ENCODE peak calls at places on chromosomes 12 and 14, in nine cellular contexts. One of them, this sample, is unnamed.

GRCh38 chr12:24903305-24904088 is 45.4 kb downstream of the BCAT1 start:
- DNase-seq in PC-3: no peak
- DNase-seq in naive B cell: no peak
- DNase-seq in stimulated activated CD8-positive, alpha-beta memory T cell treated with anti-CD3 and anti-CD28 coated beads, Interleukin-7, amount 100 ng/mL, for 1 hour: no peak
- DNase-seq in activated naive CD8-positive, alpha-beta T cell treated with anti-CD3 and anti-CD28 coated beads for 36 hours: peak; percentile 27
- DNase-seq in activated T-helper 1 cell treated with anti-CD3 and anti-CD28 coated beads, Interleukin-12 subunit alpha, Interleukin-12 subunit beta, Interleukin-2, Interleukin-4 antibody, amounts not matched to agents 30 ng/mL and 10 ng/mL and 1 ng/mL, durations not matched to agents 14 hours and 24 hours and 36 hours: no peak
- DNase-seq in cardiac muscle cell: no peak
- DNase-seq in foreskin keratinocyte: no peak
- DNase-seq in A549: no peak
- DNase-seq in this sample: no peak

GRCh38 chr14:50001999-50002925 is 109.4 kb downstream of the ARF6 start:
- DNase-seq in PC-3: no peak
- DNase-seq in naive B cell: peak; percentile 54
- DNase-seq in stimulated activated CD8-positive, alpha-beta memory T cell treated with anti-CD3 and anti-CD28 coated beads, Interleukin-7, amount 100 ng/mL, for 1 hour: peak; percentile 39
- DNase-seq in activated naive CD8-positive, alpha-beta T cell treated with anti-CD3 and anti-CD28 coated beads for 36 hours: peak; percentile 69
- DNase-seq in activated T-helper 1 cell treated with anti-CD3 and anti-CD28 coated beads, Interleukin-12 subunit alpha, Interleukin-12 subunit beta, Interleukin-2, Interleukin-4 antibody, amounts not matched to agents 30 ng/mL and 10 ng/mL and 1 ng/mL, durations not matched to agents 14 hours and 24 hours and 36 hours: peak; percentile 78
- DNase-seq in cardiac muscle cell: no peak
- DNase-seq in foreskin keratinocyte: no peak
- DNase-seq in A549: no peak
- DNase-seq in this sample: no peak

GRCh38 chr12:3129301-3130052 is 52.3 kb downstream of the TSPAN9 start:
- DNase-seq in PC-3: no peak
- DNase-seq in naive B cell: peak; percentile 18
- DNase-seq in stimulated activated CD8-positive, alpha-beta memory T cell treated with anti-CD3 and anti-CD28 coated beads, Interleukin-7, amount 100 ng/mL, for 1 hour: no peak
- DNase-seq in activated naive CD8-positive, alpha-beta T cell treated with anti-CD3 and anti-CD28 coated beads for 36 hours: peak; percentile 37
- DNase-seq in activated T-helper 1 cell treated with anti-CD3 and anti-CD28 coated beads, Interleukin-12 subunit alpha, Interleukin-12 subunit beta, Interleukin-2, Interleukin-4 antibody, amounts not matched to agents 30 ng/mL and 10 ng/mL and 1 ng/mL, durations not matched to agents 14 hours and 24 hours and 36 hours: peak; percentile 12
- DNase-seq in cardiac muscle cell: no peak
- DNase-seq in foreskin keratinocyte: no peak
- DNase-seq in A549: no peak
- DNase-seq in this sample: no peak

GRCh38 chr12:54432815-54433164 is 13.7 kb upstream of the ITGA5 start:
- DNase-seq in PC-3: no peak
- DNase-seq in naive B cell: no peak
- DNase-seq in stimulated activated CD8-positive, alpha-beta memory T cell treated with anti-CD3 and anti-CD28 coated beads, Interleukin-7, amount 100 ng/mL, for 1 hour: no peak
- DNase-seq in activated naive CD8-positive, alpha-beta T cell treated with anti-CD3 and anti-CD28 coated beads for 36 hours: no peak
- DNase-seq in activated T-helper 1 cell treated with anti-CD3 and anti-CD28 coated beads, Interleukin-12 subunit alpha, Interleukin-12 subunit beta, Interleukin-2, Interleukin-4 antibody, amounts not matched to agents 30 ng/mL and 10 ng/mL and 1 ng/mL, durations not matched to agents 14 hours and 24 hours and 36 hours: no peak
- DNase-seq in cardiac muscle cell: no peak
- DNase-seq in foreskin keratinocyte: no peak
- DNase-seq in A549: no peak
- DNase-seq in this sample: no peak

GRCh38 chr14:65210118-65210826 is 108.0 kb upstream of the MAX start:
- DNase-seq in PC-3: peak; percentile 41
- DNase-seq in naive B cell: peak; percentile 68
- DNase-seq in stimulated activated CD8-positive, alpha-beta memory T cell treated with anti-CD3 and anti-CD28 coated beads, Interleukin-7, amount 100 ng/mL, for 1 hour: no peak
- DNase-seq in activated naive CD8-positive, alpha-beta T cell treated with anti-CD3 and anti-CD28 coated beads for 36 hours: peak; percentile 30
- DNase-seq in activated T-helper 1 cell treated with anti-CD3 and anti-CD28 coated beads, Interleukin-12 subunit alpha, Interleukin-12 subunit beta, Interleukin-2, Interleukin-4 antibody, amounts not matched to agents 30 ng/mL and 10 ng/mL and 1 ng/mL, durations not matched to agents 14 hours and 24 hours and 36 hours: peak; percentile 22
- DNase-seq in cardiac muscle cell: no peak
- DNase-seq in foreskin keratinocyte: no peak
- DNase-seq in A549: no peak
- DNase-seq in this sample: no peak

GRCh38 chr14:21894003-21894897 is 220.6 kb upstream of the OR4E1 start:
- DNase-seq in PC-3: peak; percentile 35
- DNase-seq in naive B cell: no peak
- DNase-seq in stimulated activated CD8-positive, alpha-beta memory T cell treated with anti-CD3 and anti-CD28 coated beads, Interleukin-7, amount 100 ng/mL, for 1 hour: no peak
- DNase-seq in activated naive CD8-positive, alpha-beta T cell treated with anti-CD3 and anti-CD28 coated beads for 36 hours: peak; percentile 43
- DNase-seq in activated T-helper 1 cell treated with anti-CD3 and anti-CD28 coated beads, Interleukin-12 subunit alpha, Interleukin-12 subunit beta, Interleukin-2, Interleukin-4 antibody, amounts not matched to agents 30 ng/mL and 10 ng/mL and 1 ng/mL, durations not matched to agents 14 hours and 24 hours and 36 hours: peak; percentile 41
- DNase-seq in cardiac muscle cell: peak; percentile 15
- DNase-seq in foreskin keratinocyte: no peak
- DNase-seq in A549: no peak
- DNase-seq in this sample: no peak

GRCh38 chr12:44749566-44749965 is 126.5 kb downstream of the NELL2 start:
- DNase-seq in PC-3: no peak
- DNase-seq in naive B cell: no peak
- DNase-seq in stimulated activated CD8-positive, alpha-beta memory T cell treated with anti-CD3 and anti-CD28 coated beads, Interleukin-7, amount 100 ng/mL, for 1 hour: no peak
- DNase-seq in activated naive CD8-positive, alpha-beta T cell treated with anti-CD3 and anti-CD28 coated beads for 36 hours: no peak
- DNase-seq in activated T-helper 1 cell treated with anti-CD3 and anti-CD28 coated beads, Interleukin-12 subunit alpha, Interleukin-12 subunit beta, Interleukin-2, Interleukin-4 antibody, amounts not matched to agents 30 ng/mL and 10 ng/mL and 1 ng/mL, durations not matched to agents 14 hours and 24 hours and 36 hours: no peak
- DNase-seq in cardiac muscle cell: no peak
- DNase-seq in foreskin keratinocyte: no peak
- DNase-seq in A549: no peak
- DNase-seq in this sample: no peak

GRCh38 chr12:56894698-56895368 is 39.4 kb downstream of the SDR9C7 start:
- DNase-seq in PC-3: peak; percentile 34
- DNase-seq in naive B cell: no peak
- DNase-seq in stimulated activated CD8-positive, alpha-beta memory T cell treated with anti-CD3 and anti-CD28 coated beads, Interleukin-7, amount 100 ng/mL, for 1 hour: no peak
- DNase-seq in activated naive CD8-positive, alpha-beta T cell treated with anti-CD3 and anti-CD28 coated beads for 36 hours: no peak
- DNase-seq in activated T-helper 1 cell treated with anti-CD3 and anti-CD28 coated beads, Interleukin-12 subunit alpha, Interleukin-12 subunit beta, Interleukin-2, Interleukin-4 antibody, amounts not matched to agents 30 ng/mL and 10 ng/mL and 1 ng/mL, durations not matched to agents 14 hours and 24 hours and 36 hours: no peak
- DNase-seq in cardiac muscle cell: no peak
- DNase-seq in foreskin keratinocyte: no peak
- DNase-seq in A549: no peak
- DNase-seq in this sample: no peak

GRCh38 chr14:61178226-61179060 is 102.7 kb downstream of the TMEM30B start:
- DNase-seq in PC-3: peak; percentile 99
- DNase-seq in naive B cell: no peak
- DNase-seq in stimulated activated CD8-positive, alpha-beta memory T cell treated with anti-CD3 and anti-CD28 coated beads, Interleukin-7, amount 100 ng/mL, for 1 hour: no peak
- DNase-seq in activated naive CD8-positive, alpha-beta T cell treated with anti-CD3 and anti-CD28 coated beads for 36 hours: peak; percentile 59
- DNase-seq in activated T-helper 1 cell treated with anti-CD3 and anti-CD28 coated beads, Interleukin-12 subunit alpha, Interleukin-12 subunit beta, Interleukin-2, Interleukin-4 antibody, amounts not matched to agents 30 ng/mL and 10 ng/mL and 1 ng/mL, durations not matched to agents 14 hours and 24 hours and 36 hours: peak; percentile 27
- DNase-seq in cardiac muscle cell: no peak
- DNase-seq in foreskin keratinocyte: peak; percentile 92
- DNase-seq in A549: peak; percentile 84
- DNase-seq in this sample: peak; percentile 93

GRCh38 chr14:40123816-40124215 is 691.6 kb upstream of the FBXO33 start:
- DNase-seq in PC-3: no peak
- DNase-seq in naive B cell: no peak
- DNase-seq in stimulated activated CD8-positive, alpha-beta memory T cell treated with anti-CD3 and anti-CD28 coated beads, Interleukin-7, amount 100 ng/mL, for 1 hour: no peak
- DNase-seq in activated naive CD8-positive, alpha-beta T cell treated with anti-CD3 and anti-CD28 coated beads for 36 hours: no peak
- DNase-seq in activated T-helper 1 cell treated with anti-CD3 and anti-CD28 coated beads, Interleukin-12 subunit alpha, Interleukin-12 subunit beta, Interleukin-2, Interleukin-4 antibody, amounts not matched to agents 30 ng/mL and 10 ng/mL and 1 ng/mL, durations not matched to agents 14 hours and 24 hours and 36 hours: no peak
- DNase-seq in cardiac muscle cell: no peak
- DNase-seq in foreskin keratinocyte: no peak
- DNase-seq in A549: no peak
- DNase-seq in this sample: no peak

GRCh38 chr12:112528521-112528920 is 109.8 kb downstream of the PTPN11 start:
- DNase-seq in PC-3: no peak
- DNase-seq in naive B cell: no peak
- DNase-seq in stimulated activated CD8-positive, alpha-beta memory T cell treated with anti-CD3 and anti-CD28 coated beads, Interleukin-7, amount 100 ng/mL, for 1 hour: no peak
- DNase-seq in activated naive CD8-positive, alpha-beta T cell treated with anti-CD3 and anti-CD28 coated beads for 36 hours: no peak
- DNase-seq in activated T-helper 1 cell treated with anti-CD3 and anti-CD28 coated beads, Interleukin-12 subunit alpha, Interleukin-12 subunit beta, Interleukin-2, Interleukin-4 antibody, amounts not matched to agents 30 ng/mL and 10 ng/mL and 1 ng/mL, durations not matched to agents 14 hours and 24 hours and 36 hours: no peak
- DNase-seq in cardiac muscle cell: no peak
- DNase-seq in foreskin keratinocyte: no peak
- DNase-seq in A549: no peak
- DNase-seq in this sample: no peak

GRCh38 chr12:67449591-67450052 is 180.5 kb downstream of the CAND1 start:
- DNase-seq in PC-3: no peak
- DNase-seq in naive B cell: no peak
- DNase-seq in stimulated activated CD8-positive, alpha-beta memory T cell treated with anti-CD3 and anti-CD28 coated beads, Interleukin-7, amount 100 ng/mL, for 1 hour: no peak
- DNase-seq in activated naive CD8-positive, alpha-beta T cell treated with anti-CD3 and anti-CD28 coated beads for 36 hours: no peak
- DNase-seq in activated T-helper 1 cell treated with anti-CD3 and anti-CD28 coated beads, Interleukin-12 subunit alpha, Interleukin-12 subunit beta, Interleukin-2, Interleukin-4 antibody, amounts not matched to agents 30 ng/mL and 10 ng/mL and 1 ng/mL, durations not matched to agents 14 hours and 24 hours and 36 hours: peak; percentile 8
- DNase-seq in cardiac muscle cell: no peak
- DNase-seq in foreskin keratinocyte: no peak
- DNase-seq in A549: no peak
- DNase-seq in this sample: no peak

GRCh38 chr12:76144253-76144564 is 59.7 kb upstream of the NAP1L1 start:
- DNase-seq in PC-3: peak; percentile 32
- DNase-seq in naive B cell: peak; percentile 9
- DNase-seq in stimulated activated CD8-positive, alpha-beta memory T cell treated with anti-CD3 and anti-CD28 coated beads, Interleukin-7, amount 100 ng/mL, for 1 hour: peak; percentile 5
- DNase-seq in activated naive CD8-positive, alpha-beta T cell treated with anti-CD3 and anti-CD28 coated beads for 36 hours: peak; percentile 14
- DNase-seq in activated T-helper 1 cell treated with anti-CD3 and anti-CD28 coated beads, Interleukin-12 subunit alpha, Interleukin-12 subunit beta, Interleukin-2, Interleukin-4 antibody, amounts not matched to agents 30 ng/mL and 10 ng/mL and 1 ng/mL, durations not matched to agents 14 hours and 24 hours and 36 hours: no peak
- DNase-seq in cardiac muscle cell: peak; percentile 76
- DNase-seq in foreskin keratinocyte: peak; percentile 35
- DNase-seq in A549: no peak
- DNase-seq in this sample: no peak

GRCh38 chr14:55867726-55868125 is 250.5 kb upstream of the PELI2 start:
- DNase-seq in PC-3: peak; percentile 80
- DNase-seq in naive B cell: no peak
- DNase-seq in stimulated activated CD8-positive, alpha-beta memory T cell treated with anti-CD3 and anti-CD28 coated beads, Interleukin-7, amount 100 ng/mL, for 1 hour: no peak
- DNase-seq in activated naive CD8-positive, alpha-beta T cell treated with anti-CD3 and anti-CD28 coated beads for 36 hours: no peak
- DNase-seq in activated T-helper 1 cell treated with anti-CD3 and anti-CD28 coated beads, Interleukin-12 subunit alpha, Interleukin-12 subunit beta, Interleukin-2, Interleukin-4 antibody, amounts not matched to agents 30 ng/mL and 10 ng/mL and 1 ng/mL, durations not matched to agents 14 hours and 24 hours and 36 hours: no peak
- DNase-seq in cardiac muscle cell: no peak
- DNase-seq in foreskin keratinocyte: peak; percentile 35
- DNase-seq in A549: no peak
- DNase-seq in this sample: no peak

GRCh38 chr12:40001406-40001805 is 104.5 kb downstream of the SLC2A13 start:
- DNase-seq in PC-3: no peak
- DNase-seq in naive B cell: no peak
- DNase-seq in stimulated activated CD8-positive, alpha-beta memory T cell treated with anti-CD3 and anti-CD28 coated beads, Interleukin-7, amount 100 ng/mL, for 1 hour: no peak
- DNase-seq in activated naive CD8-positive, alpha-beta T cell treated with anti-CD3 and anti-CD28 coated beads for 36 hours: no peak
- DNase-seq in activated T-helper 1 cell treated with anti-CD3 and anti-CD28 coated beads, Interleukin-12 subunit alpha, Interleukin-12 subunit beta, Interleukin-2, Interleukin-4 antibody, amounts not matched to agents 30 ng/mL and 10 ng/mL and 1 ng/mL, durations not matched to agents 14 hours and 24 hours and 36 hours: no peak
- DNase-seq in cardiac muscle cell: no peak
- DNase-seq in foreskin keratinocyte: no peak
- DNase-seq in A549: no peak
- DNase-seq in this sample: no peak

GRCh38 chr14:53023325-53023724 is 72.5 kb upstream of the FERMT2 start:
- DNase-seq in PC-3: no peak
- DNase-seq in naive B cell: no peak
- DNase-seq in stimulated activated CD8-positive, alpha-beta memory T cell treated with anti-CD3 and anti-CD28 coated beads, Interleukin-7, amount 100 ng/mL, for 1 hour: no peak
- DNase-seq in activated naive CD8-positive, alpha-beta T cell treated with anti-CD3 and anti-CD28 coated beads for 36 hours: no peak
- DNase-seq in activated T-helper 1 cell treated with anti-CD3 and anti-CD28 coated beads, Interleukin-12 subunit alpha, Interleukin-12 subunit beta, Interleukin-2, Interleukin-4 antibody, amounts not matched to agents 30 ng/mL and 10 ng/mL and 1 ng/mL, durations not matched to agents 14 hours and 24 hours and 36 hours: no peak
- DNase-seq in cardiac muscle cell: no peak
- DNase-seq in foreskin keratinocyte: no peak
- DNase-seq in A549: no peak
- DNase-seq in this sample: no peak

GRCh38 chr14:51677276-51677675 is 25.6 kb downstream of the FRMD6 start:
- DNase-seq in PC-3: no peak
- DNase-seq in naive B cell: no peak
- DNase-seq in stimulated activated CD8-positive, alpha-beta memory T cell treated with anti-CD3 and anti-CD28 coated beads, Interleukin-7, amount 100 ng/mL, for 1 hour: no peak
- DNase-seq in activated naive CD8-positive, alpha-beta T cell treated with anti-CD3 and anti-CD28 coated beads for 36 hours: no peak
- DNase-seq in activated T-helper 1 cell treated with anti-CD3 and anti-CD28 coated beads, Interleukin-12 subunit alpha, Interleukin-12 subunit beta, Interleukin-2, Interleukin-4 antibody, amounts not matched to agents 30 ng/mL and 10 ng/mL and 1 ng/mL, durations not matched to agents 14 hours and 24 hours and 36 hours: no peak
- DNase-seq in cardiac muscle cell: no peak
- DNase-seq in foreskin keratinocyte: no peak
- DNase-seq in A549: no peak
- DNase-seq in this sample: no peak

GRCh38 chr12:111287125-111287900 is 81.6 kb downstream of the PHETA1 start:
- DNase-seq in PC-3: no peak
- DNase-seq in naive B cell: no peak
- DNase-seq in stimulated activated CD8-positive, alpha-beta memory T cell treated with anti-CD3 and anti-CD28 coated beads, Interleukin-7, amount 100 ng/mL, for 1 hour: no peak
- DNase-seq in activated naive CD8-positive, alpha-beta T cell treated with anti-CD3 and anti-CD28 coated beads for 36 hours: no peak
- DNase-seq in activated T-helper 1 cell treated with anti-CD3 and anti-CD28 coated beads, Interleukin-12 subunit alpha, Interleukin-12 subunit beta, Interleukin-2, Interleukin-4 antibody, amounts not matched to agents 30 ng/mL and 10 ng/mL and 1 ng/mL, durations not matched to agents 14 hours and 24 hours and 36 hours: no peak
- DNase-seq in cardiac muscle cell: no peak
- DNase-seq in foreskin keratinocyte: no peak
- DNase-seq in A549: no peak
- DNase-seq in this sample: no peak

GRCh38 chr14:69059658-69060648 is 80.9 kb upstream of the ACTN1 start:
- DNase-seq in PC-3: peak; percentile 73
- DNase-seq in naive B cell: no peak
- DNase-seq in stimulated activated CD8-positive, alpha-beta memory T cell treated with anti-CD3 and anti-CD28 coated beads, Interleukin-7, amount 100 ng/mL, for 1 hour: no peak
- DNase-seq in activated naive CD8-positive, alpha-beta T cell treated with anti-CD3 and anti-CD28 coated beads for 36 hours: no peak
- DNase-seq in activated T-helper 1 cell treated with anti-CD3 and anti-CD28 coated beads, Interleukin-12 subunit alpha, Interleukin-12 subunit beta, Interleukin-2, Interleukin-4 antibody, amounts not matched to agents 30 ng/mL and 10 ng/mL and 1 ng/mL, durations not matched to agents 14 hours and 24 hours and 36 hours: no peak
- DNase-seq in cardiac muscle cell: no peak
- DNase-seq in foreskin keratinocyte: peak; percentile 57
- DNase-seq in A549: peak; percentile 67
- DNase-seq in this sample: peak; percentile 67

This sample was measured in RWPE1.